ENCODE peak calls at places on chromosomes 7 and 10, in five cellular contexts. L is NCI-H345, Z is aorta, R is endothelial cell, N is HTR-8/SVneo. M is an unnamed sample.
A peak's percentile ranks its signal among the peaks of the same experiment; 100 is the strongest.

GRCh38 chr7:106329971-106330733 is 45.4 kb upstream of the NAMPT start:
- DNase-seq in N (no peak), L (no peak), Z (no peak), R (no peak), M (no peak)

GRCh38 chr10:86974484-86974883 is 6.2 kb downstream of the ADIRF start:
- DNase-seq in R (no peak), N (no peak), L (no peak), Z (no peak), M (no peak)

GRCh38 chr7:18573410-18574234 is 78.1 kb downstream of the HDAC9 start:
- DNase-seq in Z (no peak), R (no peak), N (no peak), L (no peak), M (no peak)

GRCh38 chr7:45584261-45585210 is 10.4 kb downstream of the ADCY1 start:
- DNase-seq in L (no peak), N (no peak), R (no peak), Z (peak; percentile 59), M (no peak)

GRCh38 chr7:101138149-101138870 is 11.4 kb downstream of the SERPINE1 start:
- DNase-seq in Z (peak; percentile 93), R (peak; percentile 66), N (peak; percentile 80), L (peak; percentile 25), M (peak; percentile 99)

GRCh38 chr10:31622993-31623392 is 304.0 kb downstream of the ZEB1 start:
- DNase-seq in L (no peak), R (no peak), Z (no peak), N (no peak), M (no peak)

GRCh38 chr7:134448359-134449229 is 10.3 kb downstream of the AKR1B1 start:
- DNase-seq in R (no peak), N (no peak), Z (no peak), L (no peak), M (peak; percentile 43)

GRCh38 chr10:131579251-131580071 is 267.9 kb upstream of the TCERG1L start:
- DNase-seq in Z (no peak), N (no peak), R (no peak), L (no peak), M (no peak)

GRCh38 chr10:65358565-65358964 is 1567.3 kb upstream of the LRRTM3 start:
- DNase-seq in Z (no peak), N (no peak), L (no peak), R (peak; percentile 39), M (peak; percentile 7)